ENCODE peak calls at places on chromosomes 5 and 9, in four cellular contexts. W is stimulated activated CD4-positive, alpha-beta T cell treated with anti-CD3 and anti-CD28 coated beads, Interleukin-4, amount 100 ng/mL, for 24 hours; O is GM10248; K is heart right ventricle. I is an unnamed sample.

GRCh38 chr9:114033397-114034103 is 44.5 kb downstream of the AMBP start:
- DNase-seq in W (no peak), O (peak), K (no peak), I (peak)

GRCh38 chr9:1284727-1285126 is 234.6 kb downstream of the DMRT2 start:
- DNase-seq in W (no peak), O (no peak), K (no peak), I (no peak)

GRCh38 chr5:22916393-22916792 is 63.2 kb upstream of the CDH12 start:
- DNase-seq in W (no peak), O (no peak), K (no peak), I (no peak)

GRCh38 chr9:4375424-4376195 is 75.7 kb upstream of the GLIS3 start:
- DNase-seq in W (no peak), O (no peak), K (no peak), I (no peak)

GRCh38 chr5:58300346-58300745 is 159.5 kb downstream of the PLK2 start:
- DNase-seq in W (no peak), O (no peak), K (no peak), I (no peak)

GRCh38 chr9:124770359-124771020 is 621 bp downstream of the NR6A1 start:
- DNase-seq in W (no peak), O (peak), K (no peak), I (peak)

GRCh38 chr5:74028976-74029375 is 403.0 kb downstream of the ARHGEF28 start:
- DNase-seq in W (no peak), O (no peak), K (no peak), I (no peak)

GRCh38 chr9:70034292-70034711 is 9.3 kb upstream of the MAMDC2 start:
- DNase-seq in W (no peak), O (no peak), K (no peak), I (no peak)

GRCh38 chr5:34008721-34009120 is 871 bp upstream of the AMACR start:
- DNase-seq in W (no peak), O (no peak), K (no peak), I (no peak)

GRCh38 chr9:115686069-115686468 is 467.5 kb upstream of the PAPPA start:
- DNase-seq in W (no peak), O (no peak), K (no peak), I (no peak)

GRCh38 chr5:59007460-59008063 is 424.7 kb downstream of the RAB3C start:
- DNase-seq in W (no peak), O (peak), K (no peak), I (no peak)

GRCh38 chr5:7606840-7607453 is 211.0 kb downstream of the ADCY2 start:
- DNase-seq in W (no peak), O (no peak), K (no peak), I (no peak)

GRCh38 chr5:173920024-173920753 is 32.0 kb downstream of the CPEB4 start:
- DNase-seq in W (no peak), O (no peak), K (no peak), I (no peak)

GRCh38 chr9:119961774-119962408 is 592.7 kb upstream of the BRINP1 start:
- DNase-seq in W (no peak), O (peak), K (no peak), I (peak)

GRCh38 chr9:109870365-109870764 is 90.4 kb downstream of the PALM2AKAP2 start:
- DNase-seq in W (no peak), O (no peak), K (no peak), I (no peak)

GRCh38 chr9:131214457-131214856 is 61.9 kb downstream of the FAM78A start:
- DNase-seq in W (no peak), O (no peak), K (no peak), I (no peak)

GRCh38 chr5:142239394-142240159 is 85.2 kb downstream of the SPRY4 start:
- DNase-seq in W (no peak), O (no peak), K (no peak), I (no peak)

GRCh38 chr5:54443264-54443663 is 12.2 kb upstream of the HSPB3 start:
- DNase-seq in W (no peak), O (peak), K (peak), I (no peak)

GRCh38 chr9:14159440-14160222 is 154.3 kb downstream of the NFIB start:
- DNase-seq in W (no peak), O (no peak), K (no peak), I (no peak)

GRCh38 chr9:128818099-128818838 is at the start of gene ENDOG:
- DNase-seq in W (peak), O (peak), K (peak), I (peak)

GRCh38 chr5:73387630-73388370 is 60.8 kb downstream of the FOXD1 start:
- DNase-seq in W (peak), O (peak), K (no peak), I (no peak)

GRCh38 chr5:41848983-41849382 is 21.2 kb downstream of the OXCT1 start:
- DNase-seq in W (no peak), O (no peak), K (no peak), I (no peak)

GRCh38 chr5:76691470-76692273 is 24.3 kb upstream of the F2R start:
- DNase-seq in W (no peak), O (no peak), K (peak), I (no peak)

GRCh38 chr9:138111607-138112006 is 234.0 kb downstream of the CACNA1B start:
- DNase-seq in W (no peak), O (no peak), K (no peak), I (no peak)

GRCh38 chr5:81590498-81591384 is 160.2 kb downstream of the SSBP2 start:
- DNase-seq in W (no peak), O (no peak), K (no peak), I (no peak)

GRCh38 chr9:126363847-126364671 is 37.4 kb downstream of the MVB12B start:
- DNase-seq in W (no peak), O (no peak), K (no peak), I (no peak)

GRCh38 chr9:79026311-79026710 is 545.5 kb upstream of the TLE4 start:
- DNase-seq in W (no peak), O (no peak), K (no peak), I (no peak)

GRCh38 chr9:124510650-124511425 is 3.6 kb upstream of the NR5A1 start:
- DNase-seq in W (no peak), O (no peak), K (no peak), I (no peak)

GRCh38 chr5:154861946-154862345 is 3.5 kb downstream of the CNOT8 start:
- DNase-seq in W (no peak), O (no peak), K (no peak), I (no peak)

GRCh38 chr5:127813633-127814171 is 110.5 kb downstream of the CCDC192 start:
- DNase-seq in W (no peak), O (no peak), K (no peak), I (no peak)

GRCh38 chr9:114047717-114048116 is 30.4 kb downstream of the AMBP start:
- DNase-seq in W (no peak), O (no peak), K (no peak), I (no peak)

GRCh38 chr9:22357016-22357415 is 89.6 kb upstream of the DMRTA1 start:
- DNase-seq in W (no peak), O (no peak), K (no peak), I (no peak)

GRCh38 chr5:112203229-112203628 is 215.8 kb downstream of the EPB41L4A start:
- DNase-seq in W (no peak), O (no peak), K (no peak), I (no peak)

GRCh38 chr5:176425138-176425537 is 8.8 kb upstream of the CLTB start:
- DNase-seq in W (no peak), O (no peak), K (no peak), I (no peak)

GRCh38 chr5:124660229-124661093 is 86.0 kb downstream of the ZNF608 start:
- DNase-seq in W (no peak), O (no peak), K (no peak), I (no peak)